ENCODE peak calls at places on chromosomes 3 and 15, in eight cellular contexts. One of them, this sample, is unnamed.

GRCh38 chr3:31861839-31862238 is 119.2 kb downstream of the OSBPL10 start:
- DNase-seq in GM23248: no peak
- DNase-seq in fibroblast of pulmonary artery: no peak
- DNase-seq in AG08396: no peak
- DNase-seq in COLO829: no peak
- DNase-seq in occipital lobe: no peak
- DNase-seq in brain microvascular endothelial cell: no peak
- DNase-seq in left cardiac atrium: no peak
- DNase-seq in this sample: no peak

GRCh38 chr15:54722342-54722986 is 474.3 kb downstream of the RSL24D1 start:
- DNase-seq in AG08396: no peak
- DNase-seq in left cardiac atrium: no peak
- DNase-seq in COLO829: no peak
- DNase-seq in GM23248: no peak
- DNase-seq in occipital lobe: no peak
- DNase-seq in fibroblast of pulmonary artery: no peak
- DNase-seq in brain microvascular endothelial cell: no peak
- DNase-seq in this sample: no peak

GRCh38 chr3:49132437-49133225 is at the start of gene LAMB2:
- DNase-seq in fibroblast of pulmonary artery: peak; percentile 76
- DNase-seq in GM23248: peak; percentile 82
- DNase-seq in brain microvascular endothelial cell: peak; percentile 67
- DNase-seq in left cardiac atrium: peak; percentile 81
- DNase-seq in AG08396: peak; percentile 83
- DNase-seq in occipital lobe: peak; percentile 34
- DNase-seq in COLO829: peak; percentile 86
- DNase-seq in this sample: peak; percentile 91

GRCh38 chr15:68821898-68822380 is 1.2 kb upstream of the ANP32A start:
- DNase-seq in brain microvascular endothelial cell: no peak
- DNase-seq in COLO829: no peak
- DNase-seq in fibroblast of pulmonary artery: peak; percentile 9
- DNase-seq in AG08396: no peak
- DNase-seq in GM23248: peak; percentile 65
- DNase-seq in left cardiac atrium: no peak
- DNase-seq in occipital lobe: no peak
- DNase-seq in this sample: peak; percentile 22

GRCh38 chr3:72238341-72238740 is 453.4 kb upstream of the PROK2 start:
- DNase-seq in GM23248: peak; percentile 48
- DNase-seq in COLO829: no peak
- DNase-seq in AG08396: no peak
- DNase-seq in fibroblast of pulmonary artery: no peak
- DNase-seq in left cardiac atrium: no peak
- DNase-seq in occipital lobe: no peak
- DNase-seq in brain microvascular endothelial cell: no peak
- DNase-seq in this sample: no peak

GRCh38 chr3:78728406-78729145 is 1039.2 kb downstream of the ROBO1 start:
- DNase-seq in AG08396: peak; percentile 39
- DNase-seq in fibroblast of pulmonary artery: peak; percentile 47
- DNase-seq in brain microvascular endothelial cell: no peak
- DNase-seq in left cardiac atrium: peak; percentile 73
- DNase-seq in COLO829: peak; percentile 44
- DNase-seq in GM23248: peak; percentile 58
- DNase-seq in occipital lobe: peak; percentile 63
- DNase-seq in this sample: peak; percentile 33

GRCh38 chr15:75554717-75555116 is 24.4 kb downstream of the PTPN9 start:
- DNase-seq in occipital lobe: no peak
- DNase-seq in left cardiac atrium: no peak
- DNase-seq in fibroblast of pulmonary artery: peak; percentile 42
- DNase-seq in COLO829: no peak
- DNase-seq in AG08396: peak; percentile 34
- DNase-seq in GM23248: peak; percentile 79
- DNase-seq in brain microvascular endothelial cell: peak; percentile 53
- DNase-seq in this sample: no peak

GRCh38 chr3:155753038-155753647 is 8.3 kb upstream of the PLCH1 start:
- DNase-seq in AG08396: no peak
- DNase-seq in GM23248: peak; percentile 54
- DNase-seq in occipital lobe: no peak
- DNase-seq in fibroblast of pulmonary artery: peak; percentile 55
- DNase-seq in brain microvascular endothelial cell: no peak
- DNase-seq in left cardiac atrium: no peak
- DNase-seq in COLO829: peak; percentile 58
- DNase-seq in this sample: peak; percentile 33

GRCh38 chr15:66105286-66105984 is 148.1 kb downstream of the MEGF11 start:
- DNase-seq in fibroblast of pulmonary artery: no peak
- DNase-seq in left cardiac atrium: no peak
- DNase-seq in AG08396: no peak
- DNase-seq in GM23248: no peak
- DNase-seq in COLO829: no peak
- DNase-seq in occipital lobe: no peak
- DNase-seq in brain microvascular endothelial cell: no peak
- DNase-seq in this sample: no peak

GRCh38 chr3:196192036-196193001 is 18.9 kb downstream of the ZDHHC19 start:
- DNase-seq in GM23248: no peak
- DNase-seq in brain microvascular endothelial cell: no peak
- DNase-seq in COLO829: no peak
- DNase-seq in left cardiac atrium: peak; percentile 62
- DNase-seq in occipital lobe: no peak
- DNase-seq in fibroblast of pulmonary artery: no peak
- DNase-seq in AG08396: no peak
- DNase-seq in this sample: no peak

GRCh38 chr3:69368129-69368741 is 17.7 kb downstream of the FRMD4B start:
- DNase-seq in COLO829: no peak
- DNase-seq in AG08396: no peak
- DNase-seq in brain microvascular endothelial cell: no peak
- DNase-seq in left cardiac atrium: no peak
- DNase-seq in GM23248: no peak
- DNase-seq in fibroblast of pulmonary artery: peak; percentile 53
- DNase-seq in occipital lobe: no peak
- DNase-seq in this sample: peak; percentile 57

GRCh38 chr15:63990449-63990848 is 55.8 kb downstream of the DAPK2 start:
- DNase-seq in fibroblast of pulmonary artery: no peak
- DNase-seq in occipital lobe: no peak
- DNase-seq in left cardiac atrium: no peak
- DNase-seq in COLO829: no peak
- DNase-seq in AG08396: no peak
- DNase-seq in brain microvascular endothelial cell: no peak
- DNase-seq in GM23248: no peak
- DNase-seq in this sample: no peak

GRCh38 chr15:76328962-76329361 is 7.6 kb upstream of the ISL2 start:
- DNase-seq in fibroblast of pulmonary artery: no peak
- DNase-seq in GM23248: peak; percentile 63
- DNase-seq in COLO829: peak; percentile 18
- DNase-seq in AG08396: no peak
- DNase-seq in left cardiac atrium: no peak
- DNase-seq in brain microvascular endothelial cell: no peak
- DNase-seq in occipital lobe: no peak
- DNase-seq in this sample: no peak

GRCh38 chr3:48186993-48187578 is 1.1 kb downstream of the CDC25A start:
- DNase-seq in left cardiac atrium: no peak
- DNase-seq in AG08396: peak; percentile 19
- DNase-seq in brain microvascular endothelial cell: peak; percentile 2
- DNase-seq in GM23248: peak; percentile 43
- DNase-seq in occipital lobe: no peak
- DNase-seq in COLO829: no peak
- DNase-seq in fibroblast of pulmonary artery: peak; percentile 33
- DNase-seq in this sample: peak; percentile 44